ENCODE peak calls at places on chromosomes 2 and 18, in nine cellular contexts. One of them, this sample, is unnamed.

GRCh38 chr2:85601771-85602475 is 575 bp downstream of the TMEM150A start:
- DNase-seq in lower leg skin: peak
- DNase-seq in HCT116: no peak
- DNase-seq in erythroblast: no peak
- DNase-seq in GM12891: no peak
- DNase-seq in H54: no peak
- DNase-seq in transverse colon: peak
- DNase-seq in ovary: peak
- DNase-seq in IMR-90: no peak
- DNase-seq in this sample: peak

GRCh38 chr2:39550701-39551285 is 113.7 kb upstream of the MAP4K3 start:
- DNase-seq in lower leg skin: no peak
- DNase-seq in HCT116: no peak
- DNase-seq in erythroblast: peak
- DNase-seq in GM12891: no peak
- DNase-seq in H54: no peak
- DNase-seq in transverse colon: no peak
- DNase-seq in ovary: no peak
- DNase-seq in IMR-90: peak
- DNase-seq in this sample: no peak

GRCh38 chr2:191927991-191928390 is 81.1 kb upstream of the CAVIN2 start:
- DNase-seq in lower leg skin: no peak
- DNase-seq in HCT116: no peak
- DNase-seq in erythroblast: no peak
- DNase-seq in GM12891: no peak
- DNase-seq in H54: no peak
- DNase-seq in transverse colon: no peak
- DNase-seq in ovary: no peak
- DNase-seq in IMR-90: peak
- DNase-seq in this sample: no peak

GRCh38 chr2:68317971-68318685 is 1.6 kb downstream of the CNRIP1 start:
- DNase-seq in lower leg skin: no peak
- DNase-seq in HCT116: no peak
- DNase-seq in erythroblast: peak
- DNase-seq in GM12891: no peak
- DNase-seq in H54: no peak
- DNase-seq in transverse colon: no peak
- DNase-seq in ovary: peak
- DNase-seq in IMR-90: no peak
- DNase-seq in this sample: no peak

GRCh38 chr2:238974510-238975166 is 126.8 kb downstream of the TWIST2 start:
- DNase-seq in lower leg skin: no peak
- DNase-seq in HCT116: peak
- DNase-seq in erythroblast: no peak
- DNase-seq in GM12891: no peak
- DNase-seq in H54: peak
- DNase-seq in transverse colon: no peak
- DNase-seq in ovary: peak
- DNase-seq in IMR-90: peak
- DNase-seq in this sample: no peak

GRCh38 chr18:74271656-74272055 is 20.1 kb downstream of the CYB5A start:
- DNase-seq in lower leg skin: no peak
- DNase-seq in HCT116: no peak
- DNase-seq in erythroblast: no peak
- DNase-seq in GM12891: no peak
- DNase-seq in H54: no peak
- DNase-seq in transverse colon: no peak
- DNase-seq in ovary: no peak
- DNase-seq in IMR-90: peak
- DNase-seq in this sample: no peak

GRCh38 chr2:102129956-102130650 is 12.4 kb upstream of the IL1R1 start:
- DNase-seq in lower leg skin: no peak
- DNase-seq in HCT116: no peak
- DNase-seq in erythroblast: no peak
- DNase-seq in GM12891: no peak
- DNase-seq in H54: no peak
- DNase-seq in transverse colon: no peak
- DNase-seq in ovary: no peak
- DNase-seq in IMR-90: no peak
- DNase-seq in this sample: no peak

GRCh38 chr18:11671156-11671555 is 17.9 kb upstream of the GNAL start:
- DNase-seq in lower leg skin: no peak
- DNase-seq in HCT116: no peak
- DNase-seq in erythroblast: no peak
- DNase-seq in GM12891: no peak
- DNase-seq in H54: no peak
- DNase-seq in transverse colon: no peak
- DNase-seq in ovary: no peak
- DNase-seq in IMR-90: no peak
- DNase-seq in this sample: no peak

GRCh38 chr2:48562281-48562680 is 32.3 kb downstream of the STON1 start:
- DNase-seq in lower leg skin: no peak
- DNase-seq in HCT116: no peak
- DNase-seq in erythroblast: no peak
- DNase-seq in GM12891: no peak
- DNase-seq in H54: no peak
- DNase-seq in transverse colon: no peak
- DNase-seq in ovary: no peak
- DNase-seq in IMR-90: no peak
- DNase-seq in this sample: no peak

GRCh38 chr2:105102963-105103421 is 65.1 kb downstream of the MRPS9 start:
- DNase-seq in lower leg skin: no peak
- DNase-seq in HCT116: peak
- DNase-seq in erythroblast: no peak
- DNase-seq in GM12891: no peak
- DNase-seq in H54: peak
- DNase-seq in transverse colon: no peak
- DNase-seq in ovary: no peak
- DNase-seq in IMR-90: peak
- DNase-seq in this sample: no peak

GRCh38 chr2:113962692-113963480 is 73.0 kb downstream of the ACTR3 start:
- DNase-seq in lower leg skin: no peak
- DNase-seq in HCT116: no peak
- DNase-seq in erythroblast: no peak
- DNase-seq in GM12891: no peak
- DNase-seq in H54: no peak
- DNase-seq in transverse colon: no peak
- DNase-seq in ovary: no peak
- DNase-seq in IMR-90: peak
- DNase-seq in this sample: no peak

GRCh38 chr2:226256237-226256636 is 543.4 kb downstream of the IRS1 start:
- DNase-seq in lower leg skin: no peak
- DNase-seq in HCT116: no peak
- DNase-seq in erythroblast: no peak
- DNase-seq in GM12891: no peak
- DNase-seq in H54: no peak
- DNase-seq in transverse colon: no peak
- DNase-seq in ovary: no peak
- DNase-seq in IMR-90: peak
- DNase-seq in this sample: no peak

GRCh38 chr2:33321236-33321731 is 155.2 kb upstream of the RASGRP3 start:
- DNase-seq in lower leg skin: no peak
- DNase-seq in HCT116: no peak
- DNase-seq in erythroblast: no peak
- DNase-seq in GM12891: no peak
- DNase-seq in H54: no peak
- DNase-seq in transverse colon: no peak
- DNase-seq in ovary: no peak
- DNase-seq in IMR-90: peak
- DNase-seq in this sample: no peak

GRCh38 chr18:5975111-5975622 is 79.8 kb upstream of the TMEM200C start:
- DNase-seq in lower leg skin: no peak
- DNase-seq in HCT116: no peak
- DNase-seq in erythroblast: no peak
- DNase-seq in GM12891: peak
- DNase-seq in H54: peak
- DNase-seq in transverse colon: no peak
- DNase-seq in ovary: no peak
- DNase-seq in IMR-90: peak
- DNase-seq in this sample: no peak

GRCh38 chr2:117587310-117587709 is 227.2 kb upstream of the DDX18 start:
- DNase-seq in lower leg skin: no peak
- DNase-seq in HCT116: no peak
- DNase-seq in erythroblast: no peak
- DNase-seq in GM12891: no peak
- DNase-seq in H54: no peak
- DNase-seq in transverse colon: no peak
- DNase-seq in ovary: no peak
- DNase-seq in IMR-90: no peak
- DNase-seq in this sample: no peak

GRCh38 chr18:49666045-49666444 is 104.2 kb downstream of the LIPG start:
- DNase-seq in lower leg skin: no peak
- DNase-seq in HCT116: no peak
- DNase-seq in erythroblast: no peak
- DNase-seq in GM12891: no peak
- DNase-seq in H54: no peak
- DNase-seq in transverse colon: no peak
- DNase-seq in ovary: no peak
- DNase-seq in IMR-90: peak
- DNase-seq in this sample: no peak

GRCh38 chr2:74472086-74472944 is at the start of gene MRPL53:
- DNase-seq in lower leg skin: peak
- DNase-seq in HCT116: peak
- DNase-seq in erythroblast: peak
- DNase-seq in GM12891: peak
- DNase-seq in H54: peak
- DNase-seq in transverse colon: peak
- DNase-seq in ovary: peak
- DNase-seq in IMR-90: peak
- DNase-seq in this sample: peak
- TF ChIP-seq POLR2A in lower leg skin: no peak
- TF ChIP-seq POLR2A in HCT116: peak
- TF ChIP-seq POLR2A in erythroblast: peak
- TF ChIP-seq POLR2A in GM12891: peak
- TF ChIP-seq POLR2A in H54: peak
- TF ChIP-seq POLR2A in transverse colon: peak
- TF ChIP-seq POLR2A in ovary: peak
- TF ChIP-seq POLR2A in IMR-90: no peak
- TF ChIP-seq POLR2A in this sample: no peak

DNA sequence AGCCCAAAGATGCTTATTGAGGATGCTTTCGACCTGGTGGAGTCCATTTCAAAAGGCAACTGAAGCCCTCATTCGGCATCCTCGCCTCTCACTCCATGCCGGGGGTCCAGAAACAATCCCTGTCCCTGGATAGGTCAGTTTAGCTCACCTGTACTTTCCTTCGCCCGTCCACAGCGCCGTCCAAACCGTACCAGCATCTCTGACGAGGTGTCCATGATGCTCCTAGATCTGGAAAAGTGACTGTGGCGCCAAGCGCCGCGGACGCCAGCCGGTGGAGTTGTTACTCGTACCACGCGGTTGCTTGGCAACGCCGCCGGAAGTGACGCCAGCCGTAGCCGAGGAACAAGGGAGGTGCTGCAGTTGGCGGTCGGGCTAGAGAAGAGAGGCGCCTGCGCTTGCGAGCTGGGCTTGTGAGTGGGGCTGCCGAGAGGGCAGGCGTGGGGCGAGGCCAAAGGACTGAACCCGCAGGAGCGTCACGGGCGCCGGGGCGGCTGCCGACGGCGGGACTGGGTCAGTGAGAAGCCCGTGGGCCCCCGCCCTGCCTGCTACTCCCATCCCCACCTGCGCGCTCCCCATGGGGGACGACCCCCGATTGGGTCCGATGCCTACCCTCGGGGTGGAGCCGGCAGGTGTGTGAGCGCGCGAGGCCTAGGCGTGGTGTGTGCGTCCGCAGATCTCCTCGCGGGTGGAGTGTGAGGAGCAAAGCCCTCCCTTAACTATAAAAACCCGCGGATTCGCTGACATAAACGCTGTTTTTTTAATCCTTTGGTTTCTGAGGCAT is at the start of the genes CFAP210 and PHOSPHO2:
- DNase-seq in lower leg skin: peak
- DNase-seq in HCT116: peak
- DNase-seq in erythroblast: peak
- DNase-seq in GM12891: peak
- DNase-seq in H54: peak
- DNase-seq in transverse colon: peak
- DNase-seq in ovary: peak
- DNase-seq in IMR-90: peak
- DNase-seq in this sample: peak
- TF ChIP-seq POLR2A in lower leg skin: no peak
- TF ChIP-seq POLR2A in HCT116: peak
- TF ChIP-seq POLR2A in erythroblast: peak
- TF ChIP-seq POLR2A in GM12891: peak
- TF ChIP-seq POLR2A in H54: peak
- TF ChIP-seq POLR2A in transverse colon: peak
- TF ChIP-seq POLR2A in ovary: peak
- TF ChIP-seq POLR2A in IMR-90: peak
- TF ChIP-seq POLR2A in this sample: peak

GRCh38 chr2:237688081-237688480 is 60.7 kb downstream of the LRRFIP1 start:
- DNase-seq in lower leg skin: no peak
- DNase-seq in HCT116: no peak
- DNase-seq in erythroblast: no peak
- DNase-seq in GM12891: no peak
- DNase-seq in H54: no peak
- DNase-seq in transverse colon: no peak
- DNase-seq in ovary: no peak
- DNase-seq in IMR-90: no peak
- DNase-seq in this sample: no peak

GRCh38 chr2:237685408-237685807 is 58.0 kb downstream of the LRRFIP1 start:
- DNase-seq in lower leg skin: no peak
- DNase-seq in HCT116: no peak
- DNase-seq in erythroblast: no peak
- DNase-seq in GM12891: no peak
- DNase-seq in H54: no peak
- DNase-seq in transverse colon: no peak
- DNase-seq in ovary: no peak
- DNase-seq in IMR-90: no peak
- DNase-seq in this sample: no peak

GRCh38 chr2:237689569-237690131 is 62.3 kb downstream of the LRRFIP1 start:
- DNase-seq in lower leg skin: no peak
- DNase-seq in HCT116: no peak
- DNase-seq in erythroblast: no peak
- DNase-seq in GM12891: no peak
- DNase-seq in H54: no peak
- DNase-seq in transverse colon: peak
- DNase-seq in ovary: no peak
- DNase-seq in IMR-90: no peak
- DNase-seq in this sample: no peak

GRCh38 chr2:237686659-237687136 is 59.3 kb downstream of the LRRFIP1 start:
- DNase-seq in lower leg skin: no peak
- DNase-seq in HCT116: no peak
- DNase-seq in erythroblast: peak
- DNase-seq in GM12891: no peak
- DNase-seq in H54: no peak
- DNase-seq in transverse colon: no peak
- DNase-seq in ovary: no peak
- DNase-seq in IMR-90: peak
- DNase-seq in this sample: no peak

GRCh38 chr2:237687666-237688065 is 60.3 kb downstream of the LRRFIP1 start:
- DNase-seq in lower leg skin: peak
- DNase-seq in HCT116: no peak
- DNase-seq in erythroblast: peak
- DNase-seq in GM12891: peak
- DNase-seq in H54: peak
- DNase-seq in transverse colon: peak
- DNase-seq in ovary: peak
- DNase-seq in IMR-90: peak
- DNase-seq in this sample: peak
- TF ChIP-seq POLR2A in lower leg skin: no peak
- TF ChIP-seq POLR2A in HCT116: no peak
- TF ChIP-seq POLR2A in erythroblast: no peak
- TF ChIP-seq POLR2A in GM12891: no peak
- TF ChIP-seq POLR2A in H54: no peak
- TF ChIP-seq POLR2A in transverse colon: peak
- TF ChIP-seq POLR2A in ovary: peak
- TF ChIP-seq POLR2A in IMR-90: no peak
- TF ChIP-seq POLR2A in this sample: no peak

GRCh38 chr2:233867993-233868532 is at the start of gene MSL3B:
- DNase-seq in lower leg skin: no peak
- DNase-seq in HCT116: peak
- DNase-seq in erythroblast: peak
- DNase-seq in GM12891: peak
- DNase-seq in H54: no peak
- DNase-seq in transverse colon: peak
- DNase-seq in ovary: peak
- DNase-seq in IMR-90: peak
- DNase-seq in this sample: no peak
- TF ChIP-seq POLR2A in lower leg skin: no peak
- TF ChIP-seq POLR2A in HCT116: peak
- TF ChIP-seq POLR2A in erythroblast: peak
- TF ChIP-seq POLR2A in GM12891: peak
- TF ChIP-seq POLR2A in H54: no peak
- TF ChIP-seq POLR2A in transverse colon: no peak
- TF ChIP-seq POLR2A in ovary: no peak
- TF ChIP-seq POLR2A in IMR-90: no peak
- TF ChIP-seq POLR2A in this sample: no peak

This sample was measured in heart left ventricle.